ENCODE peak calls at places on chromosomes 2 and 18, in seven cellular contexts. P, C, U, Z, S, D and X are unnamed samples.

GRCh38 chr18:21742323-21742687 is 1.7 kb downstream of the MIB1 start:
- DNase-seq in P (no peak), C (no peak), U (no peak), Z (no peak), S (peak; percentile 19), D (peak; percentile 47), X (peak; percentile 3)

GRCh38 chr2:73611867-73612266 is 30.4 kb downstream of the NAT8 start:
- DNase-seq in P (no peak), C (no peak), U (no peak), Z (no peak), S (no peak), D (peak; percentile 57), X (no peak)

GRCh38 chr18:37253424-37254255 is 312.0 kb downstream of the CELF4 start:
- DNase-seq in P (no peak), C (no peak), U (no peak), Z (peak; percentile 78), S (no peak), D (no peak), X (no peak)

GRCh38 chr2:12965540-12966269 is 249.0 kb downstream of the TRIB2 start:
- DNase-seq in P (no peak), C (no peak), U (no peak), Z (no peak), S (no peak), D (peak; percentile 77), X (peak; percentile 85)

GRCh38 chr2:110858993-110859770 is 126.8 kb downstream of the ACOXL start:
- DNase-seq in P (no peak), C (no peak), U (no peak), Z (no peak), S (peak; percentile 20), D (no peak), X (no peak)

GRCh38 chr2:181998045-181998444 is 12.4 kb downstream of the PPP1R1C start:
- DNase-seq in P (no peak), C (no peak), U (no peak), Z (no peak), S (no peak), D (no peak), X (no peak)

GRCh38 chr18:68234115-68234514 is 480.8 kb downstream of the TMX3 start:
- DNase-seq in P (no peak), C (no peak), U (no peak), Z (no peak), S (no peak), D (no peak), X (no peak)

GRCh38 chr2:101961287-101962242 is 30.2 kb upstream of the IL1R2 start:
- DNase-seq in P (no peak), C (peak; percentile 93), U (no peak), Z (no peak), S (no peak), D (peak; percentile 100), X (peak; percentile 66)

GRCh38 chr2:119106301-119106897 is 52.2 kb downstream of the C1QL2 start:
- DNase-seq in P (peak; percentile 42), C (no peak), U (no peak), Z (peak; percentile 4), S (peak; percentile 37), D (peak; percentile 42), X (peak; percentile 41)

GRCh38 chr2:48070415-48070814 is 164.1 kb upstream of the FBXO11 start:
- DNase-seq in P (no peak), C (no peak), U (no peak), Z (peak; percentile 2), S (no peak), D (no peak), X (no peak)

GRCh38 chr2:231717281-231718180 is 9.2 kb downstream of the PTMA start:
- DNase-seq in P (peak; percentile 96), C (no peak), U (no peak), Z (peak; percentile 18), S (peak; percentile 96), D (peak; percentile 94), X (peak; percentile 42)

GRCh38 chr2:144944506-144945230 is 424.7 kb upstream of the ZEB2 start:
- DNase-seq in P (no peak), C (no peak), U (no peak), Z (no peak), S (no peak), D (no peak), X (peak; percentile 7)

GRCh38 chr2:196988599-196988998 is 62.1 kb upstream of the PGAP1 start:
- DNase-seq in P (no peak), C (no peak), U (no peak), Z (no peak), S (no peak), D (no peak), X (peak; percentile 23)

GRCh38 chr2:219475697-219476604 is 22.7 kb upstream of the GMPPA start:
- DNase-seq in P (peak; percentile 70), C (peak; percentile 72), U (no peak), Z (peak; percentile 70), S (peak; percentile 62), D (peak; percentile 51), X (peak; percentile 47)

GRCh38 chr18:62186656-62187542 is at the start of the genes PIGN and RELCH:
- DNase-seq in P (peak; percentile 99), C (peak; percentile 97), U (peak; percentile 91), Z (peak; percentile 97), S (peak; percentile 92), D (peak; percentile 98), X (peak; percentile 96)

GRCh38 chr18:52452427-52452826 is 112.4 kb downstream of the DCC start:
- DNase-seq in P (no peak), C (no peak), U (no peak), Z (no peak), S (no peak), D (no peak), X (no peak)

GRCh38 chr2:176122266-176122632 is 270 bp upstream of the HOXD9 start:
- DNase-seq in P (no peak), C (no peak), U (no peak), Z (no peak), S (no peak), D (no peak), X (no peak)

GRCh38 chr2:51003345-51004192 is 28.4 kb downstream of the NRXN1 start:
- DNase-seq in P (no peak), C (no peak), U (no peak), Z (no peak), S (no peak), D (peak; percentile 10), X (peak; percentile 0)

GRCh38 chr2:11004206-11004605 is 92.5 kb downstream of the KCNF1 start:
- DNase-seq in P (no peak), C (no peak), U (no peak), Z (no peak), S (no peak), D (peak; percentile 21), X (peak; percentile 54)

GRCh38 chr2:232588680-232589585 is 38.4 kb downstream of the EIF4E2 start:
- DNase-seq in P (no peak), C (peak; percentile 61), U (no peak), Z (peak; percentile 71), S (no peak), D (peak; percentile 81), X (peak; percentile 71)

GRCh38 chr18:35616664-35617423 is 35.3 kb downstream of the GALNT1 start:
- DNase-seq in P (peak; percentile 85), C (no peak), U (peak; percentile 8), Z (no peak), S (peak; percentile 70), D (peak; percentile 82), X (peak; percentile 53)

GRCh38 chr2:33375054-33375453 is 101.4 kb upstream of the RASGRP3 start:
- DNase-seq in P (no peak), C (no peak), U (no peak), Z (no peak), S (no peak), D (peak; percentile 88), X (peak; percentile 90)

GRCh38 chr18:12701161-12701560 is 1.4 kb downstream of the CEP76 start:
- DNase-seq in P (no peak), C (no peak), U (no peak), Z (no peak), S (no peak), D (peak; percentile 8), X (no peak)

GRCh38 chr2:232008907-232009638 is 47.6 kb downstream of the DIS3L2 start:
- DNase-seq in P (no peak), C (no peak), U (no peak), Z (no peak), S (no peak), D (peak; percentile 65), X (peak; percentile 11)

GRCh38 chr2:207734264-207734635 is 22.8 kb downstream of the CCNYL1 start:
- DNase-seq in P (peak; percentile 42), C (no peak), U (no peak), Z (no peak), S (peak; percentile 23), D (peak; percentile 56), X (peak; percentile 34)

GRCh38 chr2:76247006-76247405 is 536.3 kb upstream of the GCFC2 start:
- DNase-seq in P (no peak), C (no peak), U (no peak), Z (no peak), S (no peak), D (no peak), X (no peak)